ENCODE peak calls at places on chromosomes 16 and 17, in six cellular contexts. One of them, this sample, is unnamed.

GRCh38 chr16:9836118-9836736 is 346.0 kb downstream of the GRIN2A start:
- DNase-seq in H1: no peak
- DNase-seq in GM12878: no peak
- DNase-seq in HCT116: no peak
- DNase-seq in HepG2: no peak
- DNase-seq in WTC11: no peak
- DNase-seq in this sample: peak; percentile 37

GRCh38 chr17:8618825-8619224 is 11.7 kb downstream of the MYH10 start:
- DNase-seq in GM12878: no peak
- DNase-seq in H1: no peak
- DNase-seq in HCT116: no peak
- DNase-seq in HepG2: no peak
- DNase-seq in WTC11: no peak
- DNase-seq in this sample: no peak

GRCh38 chr17:60137731-60138130 is 12.0 kb upstream of the CA4 start:
- DNase-seq in GM12878: no peak
- DNase-seq in WTC11: no peak
- DNase-seq in H1: peak; percentile 11
- DNase-seq in HepG2: no peak
- DNase-seq in HCT116: no peak
- DNase-seq in this sample: no peak

GRCh38 chr17:61404702-61405046 is 5.0 kb downstream of the TBX2 start:
- DNase-seq in H1: peak; percentile 73
- DNase-seq in WTC11: peak; percentile 39
- DNase-seq in HepG2: no peak
- DNase-seq in HCT116: no peak
- DNase-seq in GM12878: no peak
- DNase-seq in this sample: no peak

GRCh38 chr17:61833536-61834203 is 29.7 kb downstream of the BRIP1 start:
- DNase-seq in WTC11: no peak
- DNase-seq in HCT116: peak; percentile 69
- DNase-seq in HepG2: no peak
- DNase-seq in H1: no peak
- DNase-seq in GM12878: no peak
- DNase-seq in this sample: no peak

GRCh38 chr16:53913920-53914319 is 210.0 kb downstream of the FTO start:
- DNase-seq in H1: no peak
- DNase-seq in HCT116: no peak
- DNase-seq in GM12878: no peak
- DNase-seq in WTC11: no peak
- DNase-seq in HepG2: no peak
- DNase-seq in this sample: no peak

GRCh38 chr16:25256821-25257503 is 683 bp downstream of the ZKSCAN2 start:
- DNase-seq in H1: no peak
- DNase-seq in GM12878: no peak
- DNase-seq in HepG2: peak; percentile 40
- DNase-seq in WTC11: peak; percentile 31
- DNase-seq in HCT116: no peak
- DNase-seq in this sample: peak; percentile 50

GRCh38 chr17:46874906-46875305 is 23.5 kb downstream of the WNT9B start:
- DNase-seq in GM12878: no peak
- DNase-seq in HepG2: no peak
- DNase-seq in HCT116: no peak
- DNase-seq in H1: no peak
- DNase-seq in WTC11: no peak
- DNase-seq in this sample: no peak

GRCh38 chr17:67068999-67069398 is 24.6 kb downstream of the CACNG1 start:
- DNase-seq in HCT116: no peak
- DNase-seq in HepG2: no peak
- DNase-seq in GM12878: no peak
- DNase-seq in WTC11: no peak
- DNase-seq in H1: no peak
- DNase-seq in this sample: no peak

GRCh38 chr17:81071761-81072741 is 37.1 kb downstream of the BAIAP2 start:
- DNase-seq in GM12878: no peak
- DNase-seq in H1: no peak
- DNase-seq in WTC11: no peak
- DNase-seq in HCT116: no peak
- DNase-seq in HepG2: no peak
- DNase-seq in this sample: no peak

GRCh38 chr16:23549938-23550337 is 7.2 kb downstream of the EARS2 start:
- DNase-seq in HCT116: no peak
- DNase-seq in HepG2: no peak
- DNase-seq in GM12878: no peak
- DNase-seq in WTC11: no peak
- DNase-seq in H1: no peak
- DNase-seq in this sample: no peak

GRCh38 chr17:13775450-13775849 is 173.7 kb upstream of the HS3ST3A1 start:
- DNase-seq in HepG2: no peak
- DNase-seq in HCT116: no peak
- DNase-seq in WTC11: no peak
- DNase-seq in H1: no peak
- DNase-seq in GM12878: no peak
- DNase-seq in this sample: no peak

GRCh38 chr16:720990-721764 is at the start of gene ANTKMT:
- DNase-seq in WTC11: peak; percentile 97
- DNase-seq in GM12878: no peak
- DNase-seq in HepG2: peak; percentile 80
- DNase-seq in HCT116: no peak
- DNase-seq in H1: peak; percentile 93
- DNase-seq in this sample: peak; percentile 86

GRCh38 chr16:5003211-5003610 is 30.5 kb downstream of the NAGPA start:
- DNase-seq in HCT116: no peak
- DNase-seq in WTC11: no peak
- DNase-seq in GM12878: no peak
- DNase-seq in H1: no peak
- DNase-seq in HepG2: no peak
- DNase-seq in this sample: no peak

GRCh38 chr16:2033057-2033911 is 6.6 kb downstream of the NHERF2 start:
- DNase-seq in H1: peak; percentile 55
- DNase-seq in GM12878: no peak
- DNase-seq in WTC11: no peak
- DNase-seq in HepG2: peak; percentile 53
- DNase-seq in HCT116: no peak
- DNase-seq in this sample: peak; percentile 64

GRCh38 chr17:77540975-77541374 is 400.2 kb downstream of the SEC14L1 start:
- DNase-seq in H1: no peak
- DNase-seq in GM12878: no peak
- DNase-seq in WTC11: peak; percentile 37
- DNase-seq in HepG2: no peak
- DNase-seq in HCT116: no peak
- DNase-seq in this sample: no peak

GRCh38 chr16:56748826-56749225 is 18.9 kb downstream of the NUP93 start:
- DNase-seq in HCT116: no peak
- DNase-seq in WTC11: no peak
- DNase-seq in GM12878: no peak
- DNase-seq in H1: no peak
- DNase-seq in HepG2: no peak
- DNase-seq in this sample: no peak

GRCh38 chr16:1510941-1511351 is 17.8 kb downstream of the TELO2 start:
- DNase-seq in WTC11: peak; percentile 41
- DNase-seq in H1: no peak
- DNase-seq in HCT116: no peak
- DNase-seq in GM12878: no peak
- DNase-seq in HepG2: no peak
- DNase-seq in this sample: no peak

GRCh38 chr16:56542039-56542438 is 22.2 kb upstream of the BBS2 start:
- DNase-seq in HCT116: no peak
- DNase-seq in H1: no peak
- DNase-seq in HepG2: no peak
- DNase-seq in GM12878: no peak
- DNase-seq in WTC11: no peak
- DNase-seq in this sample: no peak

GRCh38 chr16:72847187-72848044 is 200.5 kb downstream of the ZFHX3 start:
- DNase-seq in GM12878: no peak
- DNase-seq in WTC11: peak; percentile 55
- DNase-seq in HCT116: no peak
- DNase-seq in HepG2: peak; percentile 30
- DNase-seq in H1: no peak
- DNase-seq in this sample: peak; percentile 34

GRCh38 chr16:12311887-12312286 is 335.4 kb downstream of the SNX29 start:
- DNase-seq in GM12878: no peak
- DNase-seq in HCT116: no peak
- DNase-seq in WTC11: no peak
- DNase-seq in HepG2: no peak
- DNase-seq in H1: no peak
- DNase-seq in this sample: no peak

GRCh38 chr16:20300312-20301097 is 26.8 kb downstream of the GP2 start:
- DNase-seq in GM12878: peak; percentile 46
- DNase-seq in WTC11: peak; percentile 64
- DNase-seq in HepG2: peak; percentile 71
- DNase-seq in H1: peak; percentile 72
- DNase-seq in HCT116: peak; percentile 42
- DNase-seq in this sample: peak; percentile 70

GRCh38 chr17:37770631-37771518 is 26.0 kb upstream of the HNF1B start:
- DNase-seq in HepG2: peak; percentile 61
- DNase-seq in WTC11: peak; percentile 80
- DNase-seq in GM12878: no peak
- DNase-seq in HCT116: peak; percentile 44
- DNase-seq in H1: peak; percentile 86
- DNase-seq in this sample: peak; percentile 50

GRCh38 chr17:42787266-42787665 is 6.9 kb downstream of the WNK4 start:
- DNase-seq in HCT116: no peak
- DNase-seq in HepG2: no peak
- DNase-seq in H1: no peak
- DNase-seq in GM12878: no peak
- DNase-seq in WTC11: no peak
- DNase-seq in this sample: no peak

GRCh38 chr17:82086941-82087906 is 10.8 kb downstream of the FASN start:
- DNase-seq in HCT116: no peak
- DNase-seq in GM12878: no peak
- DNase-seq in WTC11: no peak
- DNase-seq in H1: no peak
- DNase-seq in HepG2: no peak
- DNase-seq in this sample: no peak

GRCh38 chr17:64022631-64023063 is 2.2 kb upstream of the ICAM2 start:
- DNase-seq in HCT116: no peak
- DNase-seq in HepG2: no peak
- DNase-seq in H1: peak; percentile 19
- DNase-seq in GM12878: no peak
- DNase-seq in WTC11: no peak
- DNase-seq in this sample: no peak

GRCh38 chr17:66636111-66636510 is 198.8 kb upstream of the CACNG5 start:
- DNase-seq in GM12878: no peak
- DNase-seq in WTC11: no peak
- DNase-seq in HepG2: no peak
- DNase-seq in H1: no peak
- DNase-seq in HCT116: no peak
- DNase-seq in this sample: no peak

DNA sequence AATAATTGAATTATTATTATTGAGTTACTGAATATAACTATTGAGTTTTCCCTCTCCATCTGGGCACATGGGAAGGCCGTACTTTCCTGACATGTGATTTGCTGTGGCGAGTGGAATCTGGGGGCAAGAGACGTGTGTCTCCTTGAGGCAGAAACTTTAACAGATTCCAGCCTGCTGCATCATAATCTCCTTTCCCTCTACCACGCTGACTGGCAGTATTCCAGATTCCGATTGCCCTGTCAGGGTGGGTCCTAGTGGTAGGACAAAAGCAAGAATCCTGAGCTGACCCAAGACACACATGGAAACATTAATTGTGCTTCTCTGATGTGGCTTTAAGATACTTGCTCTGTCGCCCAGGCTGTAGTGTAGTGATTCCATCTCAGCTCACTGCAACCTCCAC is 565.9 kb downstream of the WWOX start:
- DNase-seq in HepG2: no peak
- DNase-seq in WTC11: no peak
- DNase-seq in HCT116: no peak
- DNase-seq in H1: no peak
- DNase-seq in GM12878: no peak
- DNase-seq in this sample: no peak
- TF ChIP-seq ATF3 in HepG2: no peak
- TF ChIP-seq ATF3 in WTC11: no peak
- TF ChIP-seq ATF3 in HCT116: no peak
- TF ChIP-seq ATF3 in H1: no peak
- TF ChIP-seq ATF3 in GM12878: no peak
- TF ChIP-seq ATF3 in this sample: no peak

GRCh38 chr17:40605301-40605700 is 40.0 kb upstream of the CCR7 start:
- DNase-seq in WTC11: no peak
- DNase-seq in H1: no peak
- DNase-seq in GM12878: no peak
- DNase-seq in HepG2: no peak
- DNase-seq in HCT116: no peak
- DNase-seq in this sample: no peak
- TF ChIP-seq ATF3 in WTC11: no peak
- TF ChIP-seq ATF3 in H1: no peak
- TF ChIP-seq ATF3 in GM12878: no peak
- TF ChIP-seq ATF3 in HepG2: no peak
- TF ChIP-seq ATF3 in HCT116: no peak
- TF ChIP-seq ATF3 in this sample: no peak

DNA sequence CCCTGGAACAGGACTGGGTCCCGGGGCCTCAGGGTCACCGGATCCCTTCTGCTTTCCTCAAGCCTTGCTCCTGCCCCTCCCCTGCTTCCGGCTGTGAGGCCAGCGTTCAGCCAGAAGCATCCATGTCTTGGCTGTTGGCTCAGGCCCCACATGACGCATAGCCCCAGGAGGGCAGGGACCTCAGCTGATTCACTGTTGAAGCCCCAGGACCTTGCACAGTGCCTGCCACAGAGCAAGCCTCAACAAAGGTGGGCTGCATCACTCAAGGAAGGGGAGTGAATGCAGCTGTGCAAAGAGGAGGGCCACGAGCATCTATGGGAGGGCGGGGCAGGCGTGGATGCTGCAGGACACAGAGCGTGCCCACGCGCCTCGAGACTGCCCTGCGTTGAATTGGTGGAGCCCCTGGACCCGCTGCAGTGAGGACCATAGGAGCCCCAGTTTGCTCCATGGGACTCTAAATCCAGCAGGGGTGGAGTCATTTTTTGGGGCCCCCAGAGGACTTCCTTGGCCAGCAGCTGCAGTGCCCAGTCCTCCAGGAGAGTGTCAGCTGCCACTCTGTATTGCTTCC is 28.2 kb upstream of the ITGA3 start:
- DNase-seq in HepG2: no peak
- DNase-seq in WTC11: no peak
- DNase-seq in HCT116: peak; percentile 84
- DNase-seq in GM12878: no peak
- DNase-seq in H1: no peak
- DNase-seq in this sample: no peak
- TF ChIP-seq ATF3 in HepG2: no peak
- TF ChIP-seq ATF3 in WTC11: no peak
- TF ChIP-seq ATF3 in HCT116: no peak
- TF ChIP-seq ATF3 in GM12878: no peak
- TF ChIP-seq ATF3 in H1: no peak
- TF ChIP-seq ATF3 in this sample: no peak

GRCh38 chr16:87955302-87956168 is 4.3 kb downstream of the BANP start:
- DNase-seq in HepG2: no peak
- DNase-seq in HCT116: no peak
- DNase-seq in GM12878: no peak
- DNase-seq in WTC11: no peak
- DNase-seq in H1: no peak
- DNase-seq in this sample: no peak
- TF ChIP-seq ATF3 in HepG2: no peak
- TF ChIP-seq ATF3 in HCT116: no peak
- TF ChIP-seq ATF3 in GM12878: no peak
- TF ChIP-seq ATF3 in WTC11: no peak
- TF ChIP-seq ATF3 in H1: no peak
- TF ChIP-seq ATF3 in this sample: no peak

This sample was measured in K562.